ENCODE peak calls at places on chromosome 4, in five cellular contexts. V is HAP-1; N is thoracic aorta; F is GM12878; I is CD8-positive, alpha-beta memory T cell. D is an unnamed sample.

GRCh38 chr4:89056292-89056952 is 563 bp downstream of the FAM13A start:
- DNase-seq in V (no peak), F (no peak), I (no peak), N (no peak), D (peak; percentile 11)

GRCh38 chr4:164252286-164252685 is 501.6 kb upstream of the SMIM31 start:
- DNase-seq in N (no peak), F (no peak), I (no peak), V (peak; percentile 82), D (peak; percentile 25)

GRCh38 chr4:71635094-71635493 is 148.8 kb downstream of the GC start:
- DNase-seq in F (no peak), I (no peak), V (no peak), N (no peak), D (no peak)

GRCh38 chr4:7842384-7843279 is 97.0 kb downstream of the AFAP1 start:
- DNase-seq in I (no peak), F (no peak), V (no peak), N (peak; percentile 31), D (no peak)

GRCh38 chr4:186781032-186781917 is 57.6 kb upstream of the FAT1 start:
- DNase-seq in F (no peak), N (no peak), I (no peak), V (no peak), D (no peak)

GRCh38 chr4:86967798-86968197 is 33.0 kb downstream of the AFF1 start:
- DNase-seq in V (no peak), N (no peak), I (no peak), F (no peak), D (no peak)

GRCh38 chr4:163256680-163257343 is 75.6 kb downstream of the NPY1R start:
- DNase-seq in F (no peak), N (no peak), V (no peak), I (no peak), D (no peak)

GRCh38 chr4:41814565-41814964 is 66.0 kb upstream of the PHOX2B start:
- DNase-seq in F (no peak), N (no peak), V (peak; percentile 13), I (no peak), D (peak; percentile 27)

GRCh38 chr4:145130130-145130529 is 32.0 kb downstream of the ABCE1 start:
- DNase-seq in V (no peak), F (no peak), I (no peak), N (no peak), D (no peak)

GRCh38 chr4:94887027-94887426 is 129.3 kb downstream of the BMPR1B start:
- DNase-seq in V (no peak), I (no peak), F (no peak), N (no peak), D (no peak)

GRCh38 chr4:156230151-156230550 is 276.5 kb upstream of the CTSO start:
- DNase-seq in N (no peak), I (no peak), F (no peak), V (no peak), D (no peak)

GRCh38 chr4:141022221-141022760 is 111.0 kb downstream of the RNF150 start:
- DNase-seq in I (no peak), F (no peak), N (no peak), V (no peak), D (no peak)

GRCh38 chr4:109433281-109434006 is at the start of gene SEC24B:
- DNase-seq in V (peak; percentile 93), I (peak; percentile 92), F (peak; percentile 43), N (peak; percentile 57), D (no peak)

GRCh38 chr4:109434007-109434792 is 585 bp downstream of the SEC24B start:
- DNase-seq in I (peak; percentile 50), N (no peak), V (peak; percentile 48), F (no peak), D (no peak)

GRCh38 chr4:109435635-109436034 is 2.0 kb downstream of the SEC24B start:
- DNase-seq in I (no peak), V (no peak), N (no peak), F (no peak), D (no peak)

GRCh38 chr4:109434793-109435080 is 1.1 kb downstream of the SEC24B start:
- DNase-seq in I (no peak), N (no peak), V (no peak), F (no peak), D (no peak)

GRCh38 chr4:109436504-109436903 is 2.9 kb downstream of the SEC24B start:
- DNase-seq in V (no peak), N (no peak), F (no peak), I (no peak), D (no peak)
- H3K4me1 ChIP-seq in V (peaks cover 39% of the 10 kb centered on the region), N (peaks cover 54% of the 10 kb centered on the region), F (peaks cover 13% of the 10 kb centered on the region), I (peaks cover 73% of the 10 kb centered on the region), D (peaks cover 3% of the 10 kb centered on the region)

DNA sequence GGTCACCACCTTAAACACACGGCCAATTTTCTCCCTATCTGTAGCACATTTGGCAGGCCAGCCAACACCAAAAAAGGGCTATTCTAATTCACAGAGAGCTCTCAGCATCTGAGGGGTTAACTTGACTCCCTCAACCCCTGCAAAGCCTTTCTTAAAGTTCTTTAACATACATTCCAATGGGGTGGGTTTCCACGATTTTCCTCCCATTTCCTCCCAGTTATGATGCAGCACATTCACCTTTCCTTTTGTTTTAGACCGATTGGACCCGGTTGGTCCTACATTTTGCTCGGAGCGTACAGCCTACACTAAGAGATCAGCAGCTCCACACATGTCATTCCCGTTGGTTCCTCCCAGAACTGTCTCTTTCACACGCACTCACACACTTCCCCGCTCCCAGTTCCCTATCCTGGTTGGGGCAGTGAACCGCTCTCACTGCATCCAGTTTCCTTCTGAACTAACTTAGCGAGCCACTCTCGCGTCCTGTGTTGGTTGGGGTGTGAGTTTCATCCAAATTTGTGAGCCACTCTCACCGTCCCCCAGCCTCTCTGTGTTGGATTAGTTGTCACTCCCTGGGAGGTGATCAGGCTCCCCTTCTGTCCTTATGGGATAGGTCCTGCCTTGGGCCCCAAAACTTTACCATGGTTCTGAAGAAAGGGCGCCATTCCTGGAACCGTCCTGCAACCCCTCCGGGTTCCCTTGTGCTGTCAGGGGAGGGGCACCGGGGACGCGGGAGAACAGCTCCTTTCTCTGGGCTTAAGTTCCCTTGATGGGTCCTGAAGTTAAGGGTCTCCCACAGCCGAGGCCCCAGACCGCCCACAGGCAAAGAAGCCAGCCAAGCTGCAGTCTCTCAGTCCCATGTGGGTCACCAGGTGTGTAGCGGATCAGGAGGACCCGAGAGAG is 45.1 kb downstream of the UGT2A3 start:
- DNase-seq in F (no peak), N (no peak), V (no peak), I (no peak), D (peak; percentile 37)
- H3K4me3 ChIP-seq in F (no peak overlapping the region), N (no peak overlapping the region), V (no peak overlapping the region), I (no peak overlapping the region), D (no peak overlapping the region)

DNA sequence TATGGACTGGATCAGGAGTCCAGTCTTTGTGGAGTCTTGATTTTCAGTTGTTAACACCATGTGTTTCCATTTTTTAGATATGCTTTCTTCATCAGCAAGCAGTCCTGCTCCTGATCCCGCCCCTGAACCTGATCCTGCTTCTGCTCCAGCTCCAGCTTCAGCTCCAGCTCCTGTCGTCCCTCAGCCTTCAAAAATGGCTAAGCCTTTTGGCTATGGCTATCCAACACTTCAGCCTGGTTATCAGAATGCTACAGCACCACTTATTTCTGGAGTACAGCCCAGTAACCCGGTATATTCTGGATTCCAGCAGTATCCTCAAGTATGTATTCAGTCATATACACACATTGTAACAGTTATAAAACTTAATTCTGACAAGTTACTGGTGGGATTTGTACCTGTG is 60.9 kb downstream of the SEC24B start:
- DNase-seq in V (no peak), I (no peak), N (no peak), F (no peak), D (no peak)
- H3K36me3 ChIP-seq in V (peaks cover 30% of the 10 kb centered on the region), I (peaks cover 37% of the 10 kb centered on the region), N (peaks cover 17% of the 10 kb centered on the region), F (peaks cover 24% of the 10 kb centered on the region), D (peaks cover 7% of the 10 kb centered on the region)

DNA sequence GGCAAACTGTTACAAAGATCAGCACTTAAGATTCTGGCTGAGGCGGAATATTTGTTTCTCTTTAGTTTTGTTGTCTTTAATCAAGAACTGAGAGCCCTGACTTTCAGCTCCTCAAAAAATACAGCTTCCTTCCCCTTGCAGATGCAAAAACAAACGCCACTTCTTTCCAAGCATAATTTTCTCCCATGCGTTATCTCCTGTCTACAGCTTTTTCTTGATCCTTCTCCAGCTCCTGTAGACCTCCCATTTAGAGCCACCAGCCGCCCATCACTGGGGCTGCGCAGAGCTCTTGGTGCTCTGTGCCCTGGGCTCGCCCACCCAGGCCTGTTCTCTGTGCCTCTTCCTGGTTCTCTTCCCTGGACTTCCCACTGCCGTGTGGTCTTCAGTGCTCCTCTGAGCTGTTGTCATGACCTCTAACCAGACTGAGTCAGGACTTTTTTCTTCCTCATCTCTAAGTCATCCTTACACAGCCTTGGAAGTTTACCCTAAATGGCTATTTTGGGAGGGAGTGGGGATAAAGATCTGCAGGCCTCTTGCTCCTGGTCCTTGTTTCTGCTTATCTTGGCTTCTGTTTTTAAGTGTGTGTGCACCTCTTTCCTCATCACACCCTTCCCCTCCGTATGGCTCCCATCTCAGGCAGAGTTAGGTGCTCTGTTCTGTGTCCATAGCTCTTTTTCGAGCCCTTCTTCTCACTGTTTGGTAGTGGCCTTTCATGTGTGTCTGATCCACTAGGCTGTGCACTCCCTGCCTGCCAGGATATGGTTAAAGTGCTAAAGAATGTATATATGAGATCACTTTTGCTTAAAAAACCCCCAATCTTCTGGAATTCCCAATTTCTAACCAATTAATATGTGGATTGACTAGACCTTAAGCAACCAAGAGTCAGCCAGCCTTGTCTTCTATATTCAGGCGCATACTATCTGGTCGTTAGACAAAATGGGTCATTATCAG is 122.5 kb downstream of the PTTG2 start:
- DNase-seq in I (no peak), F (no peak), V (no peak), N (no peak), D (no peak)
- H3K4me1 ChIP-seq in I (no peaks in the 10 kb centered on the region), F (peaks cover 17% of the 10 kb centered on the region), V (no peaks in the 10 kb centered on the region), N (peaks cover 68% of the 10 kb centered on the region), D (no peaks in the 10 kb centered on the region)